ENCODE peak calls at places on chromosomes 11 and 22, in four cellular contexts. One of them, this sample, is unnamed. For H3K9me3 and H3K4me1, the result is how much of the 10 kb centered on the place peaks cover.

GRCh38 chr11:64799925-64800632 is 2.9 kb downstream of the MAP4K2 start:
- DNase-seq in heart left ventricle: no peak
- DNase-seq in astrocyte: no peak
- DNase-seq in upper lobe of right lung: no peak
- DNase-seq in this sample: no peak

GRCh38 chr22:33873186-33873585 is 47.1 kb downstream of the LARGE1 start:
- DNase-seq in astrocyte: no peak
- DNase-seq in heart left ventricle: peak
- DNase-seq in upper lobe of right lung: no peak
- DNase-seq in this sample: no peak

GRCh38 chr11:78562398-78562797 is 12.3 kb downstream of the NARS2 start:
- DNase-seq in upper lobe of right lung: no peak
- DNase-seq in heart left ventricle: no peak
- DNase-seq in astrocyte: peak
- DNase-seq in this sample: no peak

GRCh38 chr11:69378303-69379141 is 84.6 kb downstream of the MYEOV start:
- DNase-seq in astrocyte: no peak
- DNase-seq in heart left ventricle: no peak
- DNase-seq in upper lobe of right lung: peak
- DNase-seq in this sample: no peak

GRCh38 chr22:27993201-27993635 is 74.2 kb upstream of the PITPNB start:
- DNase-seq in astrocyte: no peak
- DNase-seq in heart left ventricle: no peak
- DNase-seq in upper lobe of right lung: peak
- DNase-seq in this sample: no peak

GRCh38 chr22:19368876-19369275 is 62.7 kb downstream of the HIRA start:
- DNase-seq in heart left ventricle: no peak
- DNase-seq in upper lobe of right lung: peak
- DNase-seq in astrocyte: no peak
- DNase-seq in this sample: no peak

GRCh38 chr11:18633256-18634139 is 644 bp downstream of the SPTY2D1 start:
- DNase-seq in heart left ventricle: no peak
- DNase-seq in astrocyte: no peak
- DNase-seq in upper lobe of right lung: no peak
- DNase-seq in this sample: no peak

GRCh38 chr11:19735512-19735911 is 22.9 kb downstream of the NAV2 start:
- DNase-seq in upper lobe of right lung: no peak
- DNase-seq in astrocyte: peak
- DNase-seq in heart left ventricle: no peak
- DNase-seq in this sample: peak

GRCh38 chr11:85759915-85760314 is 51.0 kb downstream of the SYTL2 start:
- DNase-seq in upper lobe of right lung: no peak
- DNase-seq in heart left ventricle: no peak
- DNase-seq in astrocyte: peak
- DNase-seq in this sample: no peak

GRCh38 chr22:38467904-38468760 is at the start of gene KDELR3:
- DNase-seq in heart left ventricle: peak
- DNase-seq in upper lobe of right lung: peak
- DNase-seq in astrocyte: peak
- DNase-seq in this sample: peak

GRCh38 chr22:36221799-36222751 is 17.3 kb downstream of the APOL2 start:
- DNase-seq in heart left ventricle: no peak
- DNase-seq in upper lobe of right lung: no peak
- DNase-seq in astrocyte: peak
- DNase-seq in this sample: peak

GRCh38 chr11:72641900-72642814 is 32.1 kb downstream of the PDE2A start:
- DNase-seq in upper lobe of right lung: peak
- DNase-seq in heart left ventricle: peak
- DNase-seq in astrocyte: no peak
- DNase-seq in this sample: peak

GRCh38 chr11:17263803-17264202 is 12.7 kb upstream of the NUCB2 start:
- DNase-seq in upper lobe of right lung: no peak
- DNase-seq in astrocyte: peak
- DNase-seq in heart left ventricle: no peak
- DNase-seq in this sample: no peak

GRCh38 chr22:24417200-24417599 is 10.2 kb upstream of the ADORA2A start:
- DNase-seq in heart left ventricle: no peak
- DNase-seq in upper lobe of right lung: no peak
- DNase-seq in astrocyte: no peak
- DNase-seq in this sample: no peak

GRCh38 chr11:93329936-93330445 is 551 bp upstream of the DEUP1 start:
- DNase-seq in heart left ventricle: no peak
- DNase-seq in astrocyte: peak
- DNase-seq in upper lobe of right lung: no peak
- DNase-seq in this sample: peak

GRCh38 chr22:20434264-20434751 is 3.3 kb downstream of the SCARF2 start:
- DNase-seq in heart left ventricle: no peak
- DNase-seq in upper lobe of right lung: peak
- DNase-seq in astrocyte: no peak
- DNase-seq in this sample: no peak

GRCh38 chr22:47205562-47205961 is 443.1 kb downstream of the TBC1D22A start:
- DNase-seq in upper lobe of right lung: no peak
- DNase-seq in heart left ventricle: no peak
- DNase-seq in astrocyte: no peak
- DNase-seq in this sample: no peak

GRCh38 chr11:27592111-27592780 is 85.7 kb upstream of the LIN7C start:
- DNase-seq in upper lobe of right lung: no peak
- DNase-seq in astrocyte: peak
- DNase-seq in heart left ventricle: no peak
- DNase-seq in this sample: peak

GRCh38 chr11:15327786-15328231 is 213.1 kb downstream of the INSC start:
- DNase-seq in upper lobe of right lung: no peak
- DNase-seq in astrocyte: peak
- DNase-seq in heart left ventricle: peak
- DNase-seq in this sample: peak

GRCh38 chr11:86403458-86403857 is 28.8 kb downstream of the CCDC81 start:
- DNase-seq in heart left ventricle: no peak
- DNase-seq in astrocyte: no peak
- DNase-seq in upper lobe of right lung: no peak
- DNase-seq in this sample: no peak

GRCh38 chr11:6622261-6623171 is 3.3 kb upstream of the TPP1 start:
- DNase-seq in upper lobe of right lung: no peak
- DNase-seq in heart left ventricle: no peak
- DNase-seq in astrocyte: no peak
- DNase-seq in this sample: no peak

GRCh38 chr22:49751318-49751967 is 76.2 kb downstream of the BRD1 start:
- DNase-seq in heart left ventricle: no peak
- DNase-seq in astrocyte: no peak
- DNase-seq in upper lobe of right lung: peak
- DNase-seq in this sample: no peak

GRCh38 chr11:120622189-120622912 is 110.8 kb downstream of the GRIK4 start:
- DNase-seq in heart left ventricle: no peak
- DNase-seq in upper lobe of right lung: no peak
- DNase-seq in astrocyte: peak
- DNase-seq in this sample: peak

DNA sequence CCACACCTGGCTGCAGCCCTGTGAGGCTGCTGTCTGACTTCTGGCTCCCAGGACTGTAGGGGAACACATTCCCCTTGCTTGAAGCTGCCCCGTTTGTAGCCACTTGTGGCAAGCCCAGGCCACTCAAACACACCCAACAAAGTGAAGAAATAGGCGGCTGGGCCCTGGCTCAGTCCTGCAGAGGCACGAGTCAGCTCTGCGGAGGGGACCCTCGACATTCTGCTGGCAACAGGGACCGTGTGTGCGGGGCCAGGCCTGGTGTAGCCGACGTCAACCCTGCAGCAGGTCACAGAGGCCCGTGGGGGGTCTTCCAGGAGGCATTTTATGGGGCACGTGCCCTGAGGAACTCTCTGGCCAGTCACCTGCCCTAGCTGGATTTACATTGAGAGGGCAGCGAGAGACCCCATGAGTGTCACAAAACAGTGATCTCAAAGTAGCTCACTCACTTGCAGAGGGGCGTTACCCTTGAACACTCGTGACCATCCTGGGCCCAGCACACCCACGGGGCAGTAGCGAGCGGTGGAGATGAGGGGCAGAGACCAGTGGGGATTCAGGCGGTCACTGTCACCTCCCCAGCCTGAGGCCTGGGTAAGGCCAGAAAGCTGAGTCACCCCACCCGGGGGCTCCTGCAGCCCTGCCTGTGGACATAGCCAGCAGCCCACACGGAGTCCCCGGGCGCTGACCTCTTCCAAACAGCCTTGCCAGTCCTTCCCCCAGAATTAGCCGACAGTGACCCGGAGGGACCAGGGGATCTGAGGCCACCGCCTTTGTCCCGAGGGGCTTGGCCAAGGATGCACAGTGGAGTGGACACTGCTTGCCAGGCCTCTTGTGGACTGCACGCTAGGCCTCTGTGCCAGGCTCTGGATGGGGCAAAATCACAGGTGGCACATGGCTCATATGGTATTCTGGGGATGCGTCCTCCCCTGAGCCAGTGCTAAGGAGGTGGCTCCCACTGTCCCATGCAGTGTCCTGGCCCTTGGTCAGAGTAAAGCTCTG is 139.5 kb downstream of the CTTN start:
- DNase-seq in upper lobe of right lung: peak
- DNase-seq in astrocyte: no peak
- DNase-seq in heart left ventricle: no peak
- DNase-seq in this sample: no peak
- H3K9me3 ChIP-seq in upper lobe of right lung: under half
- H3K9me3 ChIP-seq in astrocyte: under half
- H3K9me3 ChIP-seq in heart left ventricle: under half
- H3K9me3 ChIP-seq in this sample: under half

GRCh38 chr22:31749636-31750364 is at the start of gene PRR14L:
- DNase-seq in upper lobe of right lung: peak
- DNase-seq in astrocyte: peak
- DNase-seq in heart left ventricle: peak
- DNase-seq in this sample: peak
- TF ChIP-seq CTCF in upper lobe of right lung: no peak
- TF ChIP-seq CTCF in astrocyte: no peak
- TF ChIP-seq CTCF in heart left ventricle: no peak
- TF ChIP-seq CTCF in this sample: peak

DNA sequence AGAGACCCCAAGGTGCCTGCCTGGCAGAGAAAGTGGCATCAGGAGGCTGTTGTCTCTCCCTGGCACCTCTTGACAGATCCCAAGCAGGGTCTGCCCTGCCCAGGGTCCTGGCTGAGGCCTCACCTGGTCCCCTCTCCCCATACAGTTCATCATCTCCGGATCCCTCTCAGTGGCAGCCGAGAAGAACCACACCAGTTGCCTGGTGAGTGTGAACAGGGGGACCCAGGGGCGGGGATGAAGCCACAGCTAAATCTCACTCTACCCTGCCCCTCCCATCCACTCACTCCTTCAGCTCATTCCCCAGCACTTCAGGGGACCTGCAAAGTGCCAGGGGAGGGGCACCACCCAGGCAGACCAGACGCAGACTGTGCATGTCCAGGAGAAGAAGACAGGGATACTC is 14.0 kb upstream of the MS4A10 start:
- DNase-seq in upper lobe of right lung: no peak
- DNase-seq in astrocyte: no peak
- DNase-seq in heart left ventricle: no peak
- DNase-seq in this sample: no peak
- H3K4me1 ChIP-seq in upper lobe of right lung: under half
- H3K4me1 ChIP-seq in astrocyte: under half
- H3K4me1 ChIP-seq in heart left ventricle: under half
- H3K4me1 ChIP-seq in this sample: under half

DNA sequence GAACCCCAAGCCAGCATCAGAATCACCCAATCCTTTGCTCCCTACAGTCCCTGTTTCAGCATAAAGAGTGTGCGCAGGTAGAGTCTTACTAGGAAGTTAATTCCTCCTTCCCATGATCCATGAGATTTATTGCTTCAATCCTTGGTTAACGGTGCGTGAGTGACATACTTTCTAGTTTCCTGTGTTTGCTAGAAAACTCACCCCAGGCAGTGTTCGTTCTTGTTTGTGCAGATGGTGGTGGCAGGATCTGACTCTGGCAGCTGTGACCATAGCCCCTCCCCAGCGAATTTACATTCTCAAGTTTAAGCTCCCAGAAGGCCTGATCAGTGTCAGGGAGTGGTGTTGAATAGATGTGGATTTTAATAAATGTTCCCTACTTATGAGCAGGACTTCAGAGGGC is 106.7 kb upstream of the CCT8L2 start:
- DNase-seq in heart left ventricle: no peak
- DNase-seq in astrocyte: no peak
- DNase-seq in upper lobe of right lung: no peak
- DNase-seq in this sample: no peak
- H3K9me3 ChIP-seq in heart left ventricle: under half
- H3K9me3 ChIP-seq in astrocyte: under half
- H3K9me3 ChIP-seq in upper lobe of right lung: under half
- H3K9me3 ChIP-seq in this sample: under half

GRCh38 chr22:17305076-17305475 is 64.2 kb upstream of the CECR2 start:
- DNase-seq in astrocyte: no peak
- DNase-seq in heart left ventricle: no peak
- DNase-seq in upper lobe of right lung: no peak
- DNase-seq in this sample: no peak
- TF ChIP-seq CTCF in astrocyte: no peak
- TF ChIP-seq CTCF in heart left ventricle: no peak
- TF ChIP-seq CTCF in upper lobe of right lung: no peak
- TF ChIP-seq CTCF in this sample: no peak

DNA sequence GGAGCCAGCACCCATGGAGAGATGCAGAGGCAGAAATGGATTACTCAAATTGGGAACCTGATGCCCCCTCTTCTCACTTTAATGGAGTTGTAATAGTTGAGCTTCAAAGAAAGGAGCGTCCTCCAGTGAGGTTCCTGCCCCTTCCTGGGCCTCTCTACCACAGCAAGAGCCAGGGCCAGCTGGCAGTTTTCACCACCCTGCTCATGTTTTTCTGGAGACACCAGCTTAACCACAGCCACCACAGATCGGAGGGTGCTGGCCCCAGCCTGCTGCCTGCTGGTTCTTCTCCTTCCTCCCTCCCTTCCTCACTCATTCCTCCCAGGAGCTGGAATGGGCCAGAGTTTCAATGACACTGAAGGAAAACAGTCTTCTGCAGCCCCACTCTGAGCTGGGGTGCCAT is 57.8 kb downstream of the TRAF6 start:
- DNase-seq in heart left ventricle: no peak
- DNase-seq in upper lobe of right lung: no peak
- DNase-seq in astrocyte: peak
- DNase-seq in this sample: no peak
- H3K4me1 ChIP-seq in heart left ventricle: under half
- H3K4me1 ChIP-seq in upper lobe of right lung: under half
- H3K4me1 ChIP-seq in astrocyte: under half
- H3K4me1 ChIP-seq in this sample: under half

GRCh38 chr11:58740447-58740846 is 8.7 kb upstream of the GLYAT start:
- DNase-seq in astrocyte: no peak
- DNase-seq in heart left ventricle: no peak
- DNase-seq in upper lobe of right lung: peak
- DNase-seq in this sample: no peak
- H3K9me3 ChIP-seq in astrocyte: under half
- H3K9me3 ChIP-seq in heart left ventricle: under half
- H3K9me3 ChIP-seq in upper lobe of right lung: under half
- H3K9me3 ChIP-seq in this sample: under half